ENCODE peak calls at places on chromosomes 2 and 18, in seven cellular contexts. One of them, this sample, is unnamed.

GRCh38 chr2:179410552-179411356 is 146.1 kb upstream of the SESTD1 start:
- DNase-seq in A549: peak
- DNase-seq in SHP77: peak
- DNase-seq in stimulated activated CD4-positive, alpha-beta T cell treated with anti-CD3 and anti-CD28 coated beads, TNF-alpha, amount 100 ng/mL, for 1 hour: peak
- DNase-seq in naive B cell: peak
- DNase-seq in germinal center: peak
- DNase-seq in left cardiac atrium: no peak
- DNase-seq in this sample: no peak

GRCh38 chr2:173400760-173401159 is 46.1 kb downstream of the CDCA7 start:
- DNase-seq in naive B cell: no peak
- DNase-seq in stimulated activated CD4-positive, alpha-beta T cell treated with anti-CD3 and anti-CD28 coated beads, TNF-alpha, amount 100 ng/mL, for 1 hour: no peak
- DNase-seq in A549: peak
- DNase-seq in germinal center: peak
- DNase-seq in SHP77: no peak
- DNase-seq in left cardiac atrium: no peak
- DNase-seq in this sample: no peak

GRCh38 chr2:203070615-203071547 is 56.2 kb downstream of the NBEAL1 start:
- DNase-seq in naive B cell: no peak
- DNase-seq in stimulated activated CD4-positive, alpha-beta T cell treated with anti-CD3 and anti-CD28 coated beads, TNF-alpha, amount 100 ng/mL, for 1 hour: no peak
- DNase-seq in germinal center: no peak
- DNase-seq in A549: no peak
- DNase-seq in left cardiac atrium: no peak
- DNase-seq in SHP77: no peak
- DNase-seq in this sample: no peak

GRCh38 chr2:64735504-64735903 is 81.8 kb upstream of the SERTAD2 start:
- DNase-seq in germinal center: no peak
- DNase-seq in A549: no peak
- DNase-seq in naive B cell: no peak
- DNase-seq in SHP77: no peak
- DNase-seq in stimulated activated CD4-positive, alpha-beta T cell treated with anti-CD3 and anti-CD28 coated beads, TNF-alpha, amount 100 ng/mL, for 1 hour: no peak
- DNase-seq in left cardiac atrium: no peak
- DNase-seq in this sample: no peak

GRCh38 chr2:171307560-171307959 is 126.2 kb downstream of the METTL8 start:
- DNase-seq in germinal center: no peak
- DNase-seq in A549: no peak
- DNase-seq in SHP77: no peak
- DNase-seq in stimulated activated CD4-positive, alpha-beta T cell treated with anti-CD3 and anti-CD28 coated beads, TNF-alpha, amount 100 ng/mL, for 1 hour: no peak
- DNase-seq in naive B cell: no peak
- DNase-seq in left cardiac atrium: no peak
- DNase-seq in this sample: no peak

GRCh38 chr18:5122270-5122669 is 74.8 kb downstream of the AKAIN1 start:
- DNase-seq in germinal center: no peak
- DNase-seq in stimulated activated CD4-positive, alpha-beta T cell treated with anti-CD3 and anti-CD28 coated beads, TNF-alpha, amount 100 ng/mL, for 1 hour: no peak
- DNase-seq in naive B cell: no peak
- DNase-seq in A549: no peak
- DNase-seq in SHP77: no peak
- DNase-seq in left cardiac atrium: no peak
- DNase-seq in this sample: no peak

GRCh38 chr18:6731197-6731596 is 1.7 kb downstream of the ARHGAP28 start:
- DNase-seq in left cardiac atrium: no peak
- DNase-seq in germinal center: no peak
- DNase-seq in SHP77: no peak
- DNase-seq in stimulated activated CD4-positive, alpha-beta T cell treated with anti-CD3 and anti-CD28 coated beads, TNF-alpha, amount 100 ng/mL, for 1 hour: no peak
- DNase-seq in naive B cell: no peak
- DNase-seq in A549: no peak
- DNase-seq in this sample: no peak

GRCh38 chr2:239932881-239933735 is 92.0 kb downstream of the NDUFA10 start:
- DNase-seq in naive B cell: no peak
- DNase-seq in germinal center: no peak
- DNase-seq in stimulated activated CD4-positive, alpha-beta T cell treated with anti-CD3 and anti-CD28 coated beads, TNF-alpha, amount 100 ng/mL, for 1 hour: no peak
- DNase-seq in A549: no peak
- DNase-seq in left cardiac atrium: peak
- DNase-seq in SHP77: no peak
- DNase-seq in this sample: no peak

GRCh38 chr2:82256288-82256687 is 1951.7 kb upstream of the LRRTM1 start:
- DNase-seq in naive B cell: no peak
- DNase-seq in stimulated activated CD4-positive, alpha-beta T cell treated with anti-CD3 and anti-CD28 coated beads, TNF-alpha, amount 100 ng/mL, for 1 hour: no peak
- DNase-seq in germinal center: no peak
- DNase-seq in SHP77: no peak
- DNase-seq in A549: no peak
- DNase-seq in left cardiac atrium: no peak
- DNase-seq in this sample: no peak

GRCh38 chr18:55999641-56000040 is 411.6 kb upstream of the TCF4 start:
- DNase-seq in left cardiac atrium: no peak
- DNase-seq in A549: no peak
- DNase-seq in germinal center: no peak
- DNase-seq in SHP77: no peak
- DNase-seq in naive B cell: no peak
- DNase-seq in stimulated activated CD4-positive, alpha-beta T cell treated with anti-CD3 and anti-CD28 coated beads, TNF-alpha, amount 100 ng/mL, for 1 hour: no peak
- DNase-seq in this sample: no peak

GRCh38 chr2:151198646-151199045 is 63.0 kb downstream of the RBM43 start:
- DNase-seq in stimulated activated CD4-positive, alpha-beta T cell treated with anti-CD3 and anti-CD28 coated beads, TNF-alpha, amount 100 ng/mL, for 1 hour: no peak
- DNase-seq in SHP77: no peak
- DNase-seq in germinal center: no peak
- DNase-seq in naive B cell: no peak
- DNase-seq in left cardiac atrium: no peak
- DNase-seq in A549: no peak
- DNase-seq in this sample: no peak